ENCODE peak calls at places on chromosome 18, in nine cellular contexts. X, L, I, P, M, Y, W, B and Q are unnamed samples.

GRCh38 chr18:6923220-6923619 is 193.7 kb downstream of the ARHGAP28 start:
- DNase-seq in W (no peak), X (no peak), I (no peak), L (no peak), M (no peak), B (no peak), P (no peak), Y (no peak), Q (no peak)

GRCh38 chr18:7727381-7728076 is 160.4 kb downstream of the PTPRM start:
- DNase-seq in L (no peak), Y (no peak), W (no peak), M (no peak), B (no peak), I (no peak), X (no peak), P (no peak), Q (no peak)

GRCh38 chr18:74141638-74142037 is 6.0 kb downstream of the FBXO15 start:
- DNase-seq in X (no peak), L (no peak), B (no peak), P (no peak), I (no peak), M (no peak), Y (no peak), W (no peak), Q (no peak)

GRCh38 chr18:32717151-32717550 is 55.7 kb downstream of the KLHL14 start:
- DNase-seq in X (no peak), L (no peak), P (no peak), Y (no peak), W (no peak), I (no peak), B (no peak), M (no peak), Q (no peak)

GRCh38 chr18:46733872-46734271 is 23.0 kb downstream of the ST8SIA5 start:
- DNase-seq in Y (no peak), P (no peak), W (no peak), X (no peak), M (no peak), L (no peak), B (no peak), I (no peak), Q (no peak)

GRCh38 chr18:27860701-27861107 is 316.2 kb downstream of the CDH2 start:
- DNase-seq in M (no peak), P (no peak), B (no peak), X (no peak), L (no peak), W (no peak), Y (no peak), I (no peak), Q (no peak)

GRCh38 chr18:686339-687111 is 25.9 kb downstream of the ENOSF1 start:
- DNase-seq in I (no peak), P (no peak), X (no peak), Y (no peak), M (no peak), B (no peak), L (no peak), W (no peak), Q (peak)

GRCh38 chr18:40326987-40327386 is 1628.0 kb upstream of the PIK3C3 start:
- DNase-seq in I (no peak), B (no peak), X (no peak), W (no peak), L (no peak), P (no peak), Y (no peak), M (no peak), Q (no peak)

GRCh38 chr18:10377956-10378355 is 76.5 kb upstream of the APCDD1 start:
- DNase-seq in X (no peak), P (no peak), W (no peak), Y (no peak), I (no peak), L (no peak), M (no peak), B (no peak), Q (no peak)

GRCh38 chr18:78818961-78819360 is 160.7 kb upstream of the SALL3 start:
- DNase-seq in Y (no peak), X (no peak), M (no peak), I (no peak), W (no peak), P (no peak), B (no peak), L (no peak), Q (no peak)

GRCh38 chr18:48929951-48930713 is 20.6 kb downstream of the SMAD7 start:
- DNase-seq in I (peak), W (peak), B (no peak), P (peak), L (no peak), Y (peak), M (peak), X (no peak), Q (no peak)

GRCh38 chr18:48930926-48931325 is 19.8 kb downstream of the SMAD7 start:
- DNase-seq in Y (no peak), P (peak), W (no peak), M (no peak), B (no peak), L (no peak), X (no peak), I (no peak), Q (no peak)

GRCh38 chr18:48929212-48929612 is 21.6 kb downstream of the SMAD7 start:
- DNase-seq in L (no peak), Y (no peak), B (no peak), P (no peak), I (no peak), M (no peak), X (no peak), W (no peak), Q (no peak)

GRCh38 chr18:48927286-48928080 is 23.3 kb downstream of the SMAD7 start:
- DNase-seq in X (no peak), P (no peak), Y (no peak), I (no peak), M (no peak), B (no peak), L (no peak), W (no peak), Q (no peak)

DNA sequence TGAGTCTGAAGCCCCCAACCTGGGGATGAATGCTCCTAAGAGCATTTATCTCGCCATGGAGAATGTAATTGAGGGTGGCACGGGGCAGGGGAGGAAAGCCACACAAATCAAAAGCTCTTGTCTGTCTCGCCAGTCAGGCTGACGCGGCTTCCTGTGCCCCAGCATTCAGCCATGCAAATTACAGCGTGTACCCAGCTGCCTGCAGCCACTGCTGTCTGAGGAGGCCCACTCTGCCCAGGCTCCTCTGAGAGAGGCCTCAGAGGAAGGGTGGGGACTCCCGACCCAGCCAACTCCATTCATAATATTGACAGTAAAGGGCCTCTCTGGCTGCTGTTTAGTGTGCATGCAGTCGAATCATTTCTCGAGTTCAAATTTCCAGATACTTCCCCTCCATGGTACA is 22.0 kb downstream of the SMAD7 start:
- DNase-seq in B (no peak), W (no peak), M (no peak), Y (peak), X (no peak), I (no peak), L (no peak), P (peak), Q (no peak)
- TF ChIP-seq POLR2A in B (no peak), W (no peak), M (no peak), Y (no peak), X (no peak), I (no peak), L (no peak), P (peak), Q (no peak)

GRCh38 chr18:59142274-59142673 is 2.6 kb downstream of the SEC11C start:
- DNase-seq in B (no peak), I (no peak), Y (no peak), M (no peak), X (no peak), W (no peak), P (no peak), L (no peak), Q (no peak)

GRCh38 chr18:59139291-59139614 is 431 bp upstream of the SEC11C start:
- DNase-seq in X (peak), Y (peak), L (peak), B (peak), M (peak), W (peak), P (no peak), I (peak), Q (peak)

GRCh38 chr18:59141294-59142068 is 1.8 kb downstream of the SEC11C start:
- DNase-seq in Y (no peak), M (no peak), X (no peak), P (no peak), W (no peak), B (no peak), L (no peak), I (no peak), Q (no peak)

GRCh38 chr18:59140287-59140885 is 702 bp downstream of the SEC11C start:
- DNase-seq in Y (peak), B (no peak), X (peak), L (no peak), M (no peak), P (peak), W (peak), I (peak), Q (no peak)

GRCh38 chr18:59139615-59140286 is at the start of gene SEC11C:
- DNase-seq in M (peak), W (peak), P (peak), B (peak), I (peak), Y (peak), L (peak), X (peak), Q (peak)
- TF ChIP-seq POLR2A in M (peak), W (peak), P (no peak), B (peak), I (no peak), Y (no peak), L (peak), X (peak), Q (peak)

GRCh38 chr18:48540329-48541025 is 1.6 kb downstream of the CTIF start:
- DNase-seq in W (peak), X (peak), B (no peak), L (peak), M (peak), P (peak), I (peak), Y (peak), Q (peak)
- TF ChIP-seq POLR2A in W (no peak), X (no peak), B (no peak), L (no peak), M (no peak), P (no peak), I (no peak), Y (no peak), Q (no peak)

GRCh38 chr18:11857177-11857887 is 6.1 kb downstream of the CHMP1B start:
- DNase-seq in Y (peak), P (peak), B (peak), L (no peak), X (peak), W (peak), M (peak), I (peak), Q (peak)
- TF ChIP-seq POLR2A in Y (no peak), P (no peak), B (no peak), L (no peak), X (no peak), W (peak), M (no peak), I (no peak), Q (no peak)

DNA sequence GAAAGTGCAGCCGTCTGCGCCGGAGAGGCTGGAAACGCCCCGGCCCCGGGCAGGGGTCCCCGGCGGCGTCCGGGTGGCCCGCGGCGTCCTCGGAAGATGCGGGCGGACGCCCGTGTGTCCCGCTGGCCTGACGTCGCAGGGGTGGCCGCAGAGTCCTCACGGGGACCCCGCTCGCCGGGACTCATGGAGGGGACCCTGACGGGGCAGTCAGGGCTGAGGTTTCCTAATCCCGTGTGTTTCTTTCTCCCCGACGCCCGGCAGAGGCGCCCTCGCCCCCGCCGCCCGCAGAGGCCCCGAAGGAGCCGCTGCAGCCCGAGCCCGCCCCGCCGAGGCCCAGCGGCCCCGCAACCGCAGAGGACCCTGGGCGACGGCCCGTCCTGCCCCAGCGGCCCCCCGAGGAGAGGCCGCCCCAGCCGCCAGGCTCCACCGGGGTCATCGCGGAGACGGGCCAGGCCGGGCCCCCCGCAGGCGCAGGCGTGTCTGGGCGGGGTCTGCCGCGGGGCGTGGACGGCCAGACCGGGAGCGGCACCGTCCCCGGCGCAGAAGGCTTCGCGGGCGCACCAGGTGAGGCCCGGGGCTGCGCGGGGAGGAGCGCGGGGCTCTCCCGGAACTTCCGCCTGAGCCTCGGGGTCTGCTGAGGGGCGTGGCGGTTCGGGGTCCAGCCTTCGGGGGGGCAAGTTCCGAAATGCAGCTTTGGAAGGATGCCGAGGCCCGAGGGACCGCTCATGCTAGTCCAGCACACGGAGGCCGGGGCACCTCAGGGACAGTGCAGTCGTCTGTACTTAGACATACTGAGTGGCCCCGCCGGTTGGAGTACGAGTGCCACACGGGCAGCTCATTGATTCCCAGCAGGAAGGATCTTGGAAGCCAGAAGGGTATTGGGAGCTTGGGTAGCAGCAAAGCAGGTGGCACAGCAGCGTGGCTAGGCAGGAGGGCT is 60.0 kb downstream of the EMILIN2 start:
- DNase-seq in M (peak), L (peak), B (no peak), I (no peak), Y (no peak), X (peak), P (peak), W (peak), Q (peak)
- TF ChIP-seq POLR2A in M (peak), L (no peak), B (peak), I (no peak), Y (no peak), X (no peak), P (no peak), W (peak), Q (no peak)

DNA sequence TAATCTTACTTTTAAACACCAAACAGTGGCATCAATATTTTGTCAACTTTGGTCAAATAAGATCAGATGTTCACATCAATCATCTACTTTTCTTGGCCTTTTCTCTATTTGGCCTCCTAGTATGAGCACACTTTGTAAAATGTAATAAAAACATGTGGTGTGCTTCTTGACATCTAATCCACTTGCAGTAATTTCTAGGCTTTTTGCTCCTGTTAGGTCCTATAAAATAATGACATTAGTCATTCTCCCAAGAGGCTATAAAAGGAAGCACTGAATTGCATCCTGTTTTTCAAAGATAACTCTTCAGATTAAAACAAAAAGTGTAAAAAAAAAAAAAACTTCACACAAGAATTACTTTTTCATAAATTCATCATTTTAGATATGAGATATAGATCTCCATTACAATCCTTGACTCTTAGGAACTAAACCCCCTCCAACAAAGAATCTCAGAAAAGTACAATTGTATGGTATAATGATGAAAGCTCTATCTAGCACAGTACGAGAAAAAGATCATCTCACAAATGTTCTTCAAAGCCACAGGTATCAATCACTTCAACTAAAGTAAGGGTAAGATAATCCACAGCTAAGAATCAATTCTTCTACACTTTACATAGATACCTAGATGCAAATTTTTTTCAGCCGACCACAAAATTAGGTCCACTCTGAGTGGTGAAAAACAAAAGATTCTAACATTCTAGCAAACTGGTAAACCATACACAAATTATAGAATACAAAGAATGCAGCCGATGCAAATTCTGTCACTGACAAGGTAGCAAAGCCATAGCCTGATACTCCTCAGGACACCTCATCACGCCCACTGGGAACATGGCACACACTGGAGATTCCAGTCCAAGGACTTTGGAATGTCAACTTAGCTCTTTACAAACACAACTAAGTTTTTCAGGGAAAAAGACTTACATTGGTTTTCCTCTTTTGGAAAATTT is 2.7 kb downstream of the BCL2 start:
- DNase-seq in Y (no peak), L (no peak), I (no peak), X (no peak), W (no peak), B (no peak), M (no peak), P (no peak), Q (no peak)
- TF ChIP-seq POLR2A in Y (no peak), L (no peak), I (no peak), X (no peak), W (no peak), B (no peak), M (no peak), P (no peak), Q (no peak)

GRCh38 chr18:23982154-23983071 is 32.1 kb upstream of the TTC39C start:
- DNase-seq in L (no peak), X (no peak), M (peak), B (no peak), P (peak), W (peak), Y (no peak), I (peak), Q (no peak)
- TF ChIP-seq POLR2A in L (no peak), X (no peak), M (no peak), B (no peak), P (no peak), W (no peak), Y (no peak), I (no peak), Q (no peak)

DNA sequence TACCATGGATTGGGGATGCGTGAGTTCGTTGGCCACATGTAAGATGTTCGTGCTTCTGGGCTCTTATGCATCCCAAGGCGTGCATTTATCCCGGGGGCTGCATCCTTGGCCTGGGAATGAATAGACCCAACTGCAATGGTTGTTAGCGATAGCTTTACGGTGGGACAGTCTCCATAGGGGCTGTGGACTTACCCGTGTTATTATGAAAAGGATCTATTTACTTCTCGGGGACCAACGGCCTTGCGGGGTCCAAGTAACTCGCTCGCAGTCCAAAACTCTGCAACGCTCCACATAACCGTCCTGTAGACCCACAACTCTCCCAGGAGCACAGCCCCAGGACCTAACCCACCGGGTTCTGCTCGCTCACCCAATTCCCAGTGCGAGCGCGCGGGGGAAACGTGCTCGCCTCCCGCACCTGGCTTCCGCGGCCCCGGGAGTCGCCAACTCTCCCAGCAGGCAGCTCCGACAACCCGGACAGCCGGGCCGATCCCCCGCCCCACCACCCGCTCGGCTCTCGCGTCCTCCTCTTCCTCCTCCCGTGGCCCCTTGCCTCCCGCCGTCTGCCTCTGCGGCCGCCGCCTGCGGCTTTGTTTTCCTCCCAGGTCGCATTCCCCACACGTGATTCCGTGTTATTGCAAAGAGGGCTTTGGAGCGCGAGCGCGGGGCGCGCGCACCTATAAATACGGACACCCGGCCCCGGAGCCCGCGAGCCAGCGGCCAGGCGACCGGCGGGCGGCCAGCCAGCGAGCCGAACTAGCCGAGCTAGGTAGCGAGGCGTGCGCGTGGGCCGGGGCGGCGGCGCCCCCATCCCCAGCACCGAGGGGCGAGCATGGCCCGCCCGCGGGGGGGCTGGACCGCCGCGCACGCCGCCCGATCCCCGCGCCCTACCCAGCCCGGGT is at the start of gene CABLES1:
- DNase-seq in P (peak), L (peak), Y (peak), B (no peak), M (peak), W (peak), X (no peak), I (peak), Q (peak)
- TF ChIP-seq POLR2A in P (peak), L (no peak), Y (no peak), B (no peak), M (no peak), W (peak), X (no peak), I (peak), Q (peak)